ENCODE peak calls at places on chromosomes 13 and 19, in nine cellular contexts. O is left ventricle myocardium superior, G is GM12891, B is NCI-H1105, I is AG04450, P is nephron progenitor cell, Z is endothelial cell, M is progenitor cell of endocrine pancreas, E is GM23248. R is an unnamed sample.

GRCh38 chr19:16335226-16335625 is 10.6 kb downstream of the KLF2 start:
- DNase-seq in Z (no peak), G (no peak), O (no peak), M (no peak), B (no peak), E (no peak), I (no peak), P (no peak), R (no peak)

GRCh38 chr19:49114630-49115363 is 627 bp downstream of the LIN7B start:
- DNase-seq in P (peak; percentile 77), I (no peak), Z (peak; percentile 56), E (peak; percentile 72), G (no peak), B (peak; percentile 47), O (peak; percentile 81), M (peak; percentile 56), R (no peak)

GRCh38 chr13:30128095-30128494 is 179.3 kb downstream of the KATNAL1 start:
- DNase-seq in P (no peak), E (no peak), B (no peak), O (no peak), M (no peak), I (no peak), Z (no peak), G (no peak), R (no peak)

GRCh38 chr13:40445557-40445990 is 220.9 kb downstream of the FOXO1 start:
- DNase-seq in P (no peak), O (peak; percentile 62), M (no peak), G (peak; percentile 51), I (no peak), E (no peak), B (no peak), Z (peak; percentile 32), R (no peak)

GRCh38 chr13:37944476-37945442 is 75.2 kb upstream of the TRPC4 start:
- DNase-seq in O (no peak), Z (peak; percentile 18), G (no peak), M (no peak), I (no peak), B (no peak), E (peak; percentile 38), P (no peak), R (no peak)

GRCh38 chr13:34863360-34864135 is 78.5 kb upstream of the NBEA start:
- DNase-seq in E (peak; percentile 91), I (peak; percentile 10), Z (no peak), B (no peak), M (no peak), G (no peak), P (no peak), O (no peak), R (no peak)

GRCh38 chr13:96771501-96772367 is 222.5 kb downstream of the OXGR1 start:
- DNase-seq in Z (no peak), I (no peak), M (no peak), G (no peak), P (no peak), O (peak; percentile 28), E (peak; percentile 9), B (no peak), R (no peak)

GRCh38 chr19:24048261-24048660 is 38.7 kb upstream of the ZNF254 start:
- DNase-seq in Z (no peak), M (no peak), B (no peak), G (no peak), O (no peak), I (no peak), P (no peak), E (no peak), R (no peak)

GRCh38 chr19:10625003-10625761 is at the start of gene SLC44A2:
- DNase-seq in G (no peak), Z (peak; percentile 39), I (no peak), E (peak; percentile 86), M (peak; percentile 89), P (peak; percentile 82), O (peak; percentile 91), B (peak; percentile 77), R (peak; percentile 83)

GRCh38 chr13:59447846-59448620 is 715.7 kb downstream of the DIAPH3 start:
- DNase-seq in Z (no peak), E (peak; percentile 13), P (no peak), G (no peak), B (no peak), M (no peak), I (peak; percentile 43), O (no peak), R (no peak)